ENCODE peak calls at places on chromosomes 16 and 17, in five cellular contexts. One of them, this sample, is unnamed.

GRCh38 chr17:32444301-32445074 is at the start of gene PSMD11:
- DNase-seq in GM23338: peak; percentile 99
- DNase-seq in AG04449: peak; percentile 60
- DNase-seq in psoas muscle: peak; percentile 99
- DNase-seq in effector memory CD4-positive, alpha-beta T cell: peak; percentile 98
- DNase-seq in this sample: peak; percentile 99

GRCh38 chr16:10122546-10122945 is 59.7 kb downstream of the GRIN2A start:
- DNase-seq in AG04449: no peak
- DNase-seq in psoas muscle: no peak
- DNase-seq in GM23338: peak; percentile 48
- DNase-seq in effector memory CD4-positive, alpha-beta T cell: no peak
- DNase-seq in this sample: no peak

GRCh38 chr17:69609495-69610315 is 195.2 kb downstream of the MAP2K6 start:
- DNase-seq in effector memory CD4-positive, alpha-beta T cell: no peak
- DNase-seq in GM23338: peak; percentile 59
- DNase-seq in AG04449: no peak
- DNase-seq in psoas muscle: no peak
- DNase-seq in this sample: peak; percentile 32

GRCh38 chr16:65909310-65910050 is 457.0 kb upstream of the CDH5 start:
- DNase-seq in psoas muscle: no peak
- DNase-seq in GM23338: no peak
- DNase-seq in AG04449: no peak
- DNase-seq in effector memory CD4-positive, alpha-beta T cell: no peak
- DNase-seq in this sample: no peak

GRCh38 chr16:84013787-84014569 is 28.6 kb downstream of the SLC38A8 start:
- DNase-seq in AG04449: no peak
- DNase-seq in psoas muscle: no peak
- DNase-seq in GM23338: peak; percentile 99
- DNase-seq in effector memory CD4-positive, alpha-beta T cell: peak; percentile 26
- DNase-seq in this sample: peak; percentile 97

GRCh38 chr16:10521681-10522274 is 58.6 kb downstream of the EMP2 start:
- DNase-seq in effector memory CD4-positive, alpha-beta T cell: no peak
- DNase-seq in psoas muscle: peak; percentile 63
- DNase-seq in GM23338: peak; percentile 83
- DNase-seq in AG04449: no peak
- DNase-seq in this sample: peak; percentile 74

GRCh38 chr17:43524945-43525575 is 21.1 kb downstream of the ETV4 start:
- DNase-seq in GM23338: no peak
- DNase-seq in psoas muscle: no peak
- DNase-seq in effector memory CD4-positive, alpha-beta T cell: no peak
- DNase-seq in AG04449: no peak
- DNase-seq in this sample: no peak

GRCh38 chr17:11980813-11981212 is 16.5 kb downstream of the ZNF18 start:
- DNase-seq in effector memory CD4-positive, alpha-beta T cell: no peak
- DNase-seq in AG04449: no peak
- DNase-seq in GM23338: peak; percentile 36
- DNase-seq in psoas muscle: no peak
- DNase-seq in this sample: no peak

GRCh38 chr16:53056528-53056881 is 1.7 kb downstream of the CHD9 start:
- DNase-seq in GM23338: no peak
- DNase-seq in effector memory CD4-positive, alpha-beta T cell: no peak
- DNase-seq in psoas muscle: no peak
- DNase-seq in AG04449: no peak
- DNase-seq in this sample: no peak

GRCh38 chr16:53018834-53019416 is 33.8 kb downstream of the CHD9NB start:
- DNase-seq in psoas muscle: no peak
- DNase-seq in effector memory CD4-positive, alpha-beta T cell: no peak
- DNase-seq in GM23338: no peak
- DNase-seq in AG04449: no peak
- DNase-seq in this sample: no peak

GRCh38 chr16:24555346-24555872 is 16.0 kb downstream of the RBBP6 start:
- DNase-seq in effector memory CD4-positive, alpha-beta T cell: no peak
- DNase-seq in AG04449: no peak
- DNase-seq in psoas muscle: no peak
- DNase-seq in GM23338: no peak
- DNase-seq in this sample: no peak

GRCh38 chr16:56246051-56246817 is 54.9 kb downstream of the GNAO1 start:
- DNase-seq in effector memory CD4-positive, alpha-beta T cell: no peak
- DNase-seq in AG04449: peak; percentile 14
- DNase-seq in psoas muscle: no peak
- DNase-seq in GM23338: peak; percentile 23
- DNase-seq in this sample: peak; percentile 43

GRCh38 chr17:75874323-75875181 is 3.8 kb downstream of the TRIM47 start:
- DNase-seq in psoas muscle: no peak
- DNase-seq in GM23338: no peak
- DNase-seq in AG04449: no peak
- DNase-seq in effector memory CD4-positive, alpha-beta T cell: no peak
- DNase-seq in this sample: peak; percentile 50

GRCh38 chr17:6623941-6624340 is 16.6 kb downstream of the KIAA0753 start:
- DNase-seq in GM23338: no peak
- DNase-seq in AG04449: no peak
- DNase-seq in psoas muscle: no peak
- DNase-seq in effector memory CD4-positive, alpha-beta T cell: no peak
- DNase-seq in this sample: no peak

GRCh38 chr16:28098171-28098958 is 34.9 kb upstream of the GSG1L start:
- DNase-seq in psoas muscle: no peak
- DNase-seq in AG04449: no peak
- DNase-seq in GM23338: no peak
- DNase-seq in effector memory CD4-positive, alpha-beta T cell: no peak
- DNase-seq in this sample: peak; percentile 32

GRCh38 chr16:74268372-74268782 is 28.2 kb upstream of the PSMD7 start:
- DNase-seq in effector memory CD4-positive, alpha-beta T cell: no peak
- DNase-seq in GM23338: no peak
- DNase-seq in AG04449: no peak
- DNase-seq in psoas muscle: no peak
- DNase-seq in this sample: no peak

GRCh38 chr17:74846621-74847020 is 13.1 kb downstream of the GRIN2C start:
- DNase-seq in GM23338: no peak
- DNase-seq in AG04449: no peak
- DNase-seq in psoas muscle: no peak
- DNase-seq in effector memory CD4-positive, alpha-beta T cell: no peak
- DNase-seq in this sample: no peak

GRCh38 chr16:47695746-47696145 is 234.6 kb downstream of the PHKB start:
- DNase-seq in psoas muscle: no peak
- DNase-seq in AG04449: no peak
- DNase-seq in effector memory CD4-positive, alpha-beta T cell: no peak
- DNase-seq in GM23338: no peak
- DNase-seq in this sample: no peak

GRCh38 chr16:47694543-47694942 is 233.4 kb downstream of the PHKB start:
- DNase-seq in psoas muscle: no peak
- DNase-seq in AG04449: no peak
- DNase-seq in effector memory CD4-positive, alpha-beta T cell: no peak
- DNase-seq in GM23338: peak; percentile 55
- DNase-seq in this sample: no peak

GRCh38 chr16:47699090-47699489 is 238.0 kb downstream of the PHKB start:
- DNase-seq in effector memory CD4-positive, alpha-beta T cell: no peak
- DNase-seq in psoas muscle: no peak
- DNase-seq in AG04449: no peak
- DNase-seq in GM23338: peak; percentile 29
- DNase-seq in this sample: no peak

DNA sequence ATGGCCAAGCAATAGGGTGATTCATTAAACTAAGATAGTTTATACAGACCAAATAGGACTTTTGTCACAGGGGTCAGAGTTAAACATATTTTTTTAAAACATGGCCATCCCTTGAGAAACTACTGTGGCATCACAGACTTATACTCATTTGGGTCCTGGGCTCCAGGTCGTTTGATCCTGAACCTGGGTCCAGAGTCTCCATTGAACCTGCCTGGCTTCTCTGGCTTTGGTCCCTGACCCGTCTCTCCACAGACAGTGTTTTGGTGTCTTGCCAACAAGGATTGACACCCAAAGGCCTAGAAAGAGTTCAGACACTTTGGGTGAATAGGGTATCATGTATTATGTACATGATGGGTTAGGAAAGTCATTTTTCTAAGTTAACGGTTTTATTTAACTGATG is 236.7 kb downstream of the PHKB start:
- DNase-seq in psoas muscle: no peak
- DNase-seq in AG04449: no peak
- DNase-seq in GM23338: no peak
- DNase-seq in effector memory CD4-positive, alpha-beta T cell: no peak
- DNase-seq in this sample: no peak
- H3K4me3 ChIP-seq in psoas muscle: no peak overlapping the region
- H3K4me3 ChIP-seq in AG04449: no peak overlapping the region
- H3K4me3 ChIP-seq in GM23338: no peak overlapping the region
- H3K4me3 ChIP-seq in effector memory CD4-positive, alpha-beta T cell: no peak overlapping the region
- H3K4me3 ChIP-seq in this sample: no peak overlapping the region

GRCh38 chr16:6558661-6559060 is 774.0 kb upstream of the RBFOX1 start:
- DNase-seq in AG04449: no peak
- DNase-seq in psoas muscle: no peak
- DNase-seq in GM23338: peak; percentile 38
- DNase-seq in effector memory CD4-positive, alpha-beta T cell: no peak
- DNase-seq in this sample: peak; percentile 27

GRCh38 chr16:6562985-6563384 is 769.7 kb upstream of the RBFOX1 start:
- DNase-seq in psoas muscle: no peak
- DNase-seq in GM23338: no peak
- DNase-seq in effector memory CD4-positive, alpha-beta T cell: no peak
- DNase-seq in AG04449: no peak
- DNase-seq in this sample: no peak

DNA sequence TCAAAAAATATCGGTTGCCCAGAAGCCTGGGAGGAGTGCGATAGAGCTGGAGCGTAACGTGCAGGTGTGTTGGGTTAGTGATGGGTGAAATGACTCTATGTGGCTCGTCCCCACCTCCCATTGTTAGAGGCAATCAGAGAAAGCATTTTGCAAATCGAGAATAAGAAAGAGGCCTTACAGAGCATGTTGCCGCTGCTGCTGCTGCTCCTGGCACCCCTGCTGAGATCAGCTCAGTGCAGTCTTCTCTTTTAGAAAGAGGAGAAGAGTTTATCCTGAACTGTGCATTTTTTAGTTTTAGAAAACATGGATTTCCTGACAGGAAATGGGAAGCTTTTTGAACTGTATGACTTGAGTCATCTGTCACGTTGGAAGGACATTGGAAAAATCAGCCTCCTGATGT is 774.5 kb upstream of the RBFOX1 start:
- DNase-seq in GM23338: peak; percentile 72
- DNase-seq in AG04449: no peak
- DNase-seq in effector memory CD4-positive, alpha-beta T cell: no peak
- DNase-seq in psoas muscle: no peak
- DNase-seq in this sample: peak; percentile 49
- H3K4me3 ChIP-seq in GM23338: peak overlapping the region; percentile 28
- H3K4me3 ChIP-seq in AG04449: no peak overlapping the region
- H3K4me3 ChIP-seq in effector memory CD4-positive, alpha-beta T cell: no peak overlapping the region
- H3K4me3 ChIP-seq in psoas muscle: no peak overlapping the region
- H3K4me3 ChIP-seq in this sample: no peak overlapping the region

GRCh38 chr16:80148826-80149225 is 392.0 kb upstream of the DYNLRB2 start:
- DNase-seq in psoas muscle: no peak
- DNase-seq in effector memory CD4-positive, alpha-beta T cell: no peak
- DNase-seq in AG04449: no peak
- DNase-seq in GM23338: no peak
- DNase-seq in this sample: no peak

GRCh38 chr16:80142276-80142675 is 398.5 kb upstream of the DYNLRB2 start:
- DNase-seq in psoas muscle: no peak
- DNase-seq in AG04449: no peak
- DNase-seq in GM23338: no peak
- DNase-seq in effector memory CD4-positive, alpha-beta T cell: no peak
- DNase-seq in this sample: no peak

GRCh38 chr16:80142940-80143339 is 397.9 kb upstream of the DYNLRB2 start:
- DNase-seq in AG04449: no peak
- DNase-seq in psoas muscle: no peak
- DNase-seq in effector memory CD4-positive, alpha-beta T cell: no peak
- DNase-seq in GM23338: no peak
- DNase-seq in this sample: no peak

GRCh38 chr16:80147021-80147680 is 393.6 kb upstream of the DYNLRB2 start:
- DNase-seq in GM23338: no peak
- DNase-seq in AG04449: no peak
- DNase-seq in psoas muscle: no peak
- DNase-seq in effector memory CD4-positive, alpha-beta T cell: no peak
- DNase-seq in this sample: no peak

DNA sequence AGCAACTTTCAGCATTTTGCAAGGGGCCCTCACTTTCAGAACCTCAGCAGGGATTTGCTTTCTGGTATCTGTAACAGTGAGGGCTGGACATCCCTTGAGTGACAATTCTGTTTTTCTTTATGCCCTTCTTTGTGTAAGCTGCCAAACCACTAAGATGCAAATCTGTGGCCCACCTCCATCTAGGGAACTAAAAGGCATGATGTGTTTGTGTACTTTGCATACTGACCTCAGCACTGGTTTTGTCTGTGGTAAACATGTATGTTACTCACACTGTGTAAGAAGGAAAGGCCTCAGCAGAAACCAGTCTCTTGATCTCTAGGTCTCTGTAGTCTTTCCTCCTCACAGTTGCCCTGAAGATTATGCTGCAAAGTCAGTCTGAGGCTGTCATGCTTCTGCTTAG is 396.6 kb upstream of the DYNLRB2 start:
- DNase-seq in AG04449: no peak
- DNase-seq in GM23338: no peak
- DNase-seq in effector memory CD4-positive, alpha-beta T cell: no peak
- DNase-seq in psoas muscle: no peak
- DNase-seq in this sample: no peak
- H3K4me3 ChIP-seq in AG04449: no peak overlapping the region
- H3K4me3 ChIP-seq in GM23338: no peak overlapping the region
- H3K4me3 ChIP-seq in effector memory CD4-positive, alpha-beta T cell: no peak overlapping the region
- H3K4me3 ChIP-seq in psoas muscle: no peak overlapping the region
- H3K4me3 ChIP-seq in this sample: no peak overlapping the region

GRCh38 chr16:2158262-2158638 is 2.7 kb downstream of the TRAF7 start:
- DNase-seq in AG04449: no peak
- DNase-seq in GM23338: no peak
- DNase-seq in effector memory CD4-positive, alpha-beta T cell: no peak
- DNase-seq in psoas muscle: no peak
- DNase-seq in this sample: no peak

GRCh38 chr16:2159052-2159838 is 3.7 kb downstream of the TRAF7 start:
- DNase-seq in AG04449: no peak
- DNase-seq in psoas muscle: peak; percentile 75
- DNase-seq in GM23338: no peak
- DNase-seq in effector memory CD4-positive, alpha-beta T cell: no peak
- DNase-seq in this sample: no peak

GRCh38 chr16:2156849-2157224 is 1.3 kb downstream of the TRAF7 start:
- DNase-seq in AG04449: no peak
- DNase-seq in psoas muscle: no peak
- DNase-seq in GM23338: peak; percentile 0
- DNase-seq in effector memory CD4-positive, alpha-beta T cell: no peak
- DNase-seq in this sample: no peak

GRCh38 chr16:2156025-2156848 is 655 bp downstream of the TRAF7 start:
- DNase-seq in GM23338: peak; percentile 56
- DNase-seq in AG04449: no peak
- DNase-seq in effector memory CD4-positive, alpha-beta T cell: no peak
- DNase-seq in psoas muscle: no peak
- DNase-seq in this sample: no peak

DNA sequence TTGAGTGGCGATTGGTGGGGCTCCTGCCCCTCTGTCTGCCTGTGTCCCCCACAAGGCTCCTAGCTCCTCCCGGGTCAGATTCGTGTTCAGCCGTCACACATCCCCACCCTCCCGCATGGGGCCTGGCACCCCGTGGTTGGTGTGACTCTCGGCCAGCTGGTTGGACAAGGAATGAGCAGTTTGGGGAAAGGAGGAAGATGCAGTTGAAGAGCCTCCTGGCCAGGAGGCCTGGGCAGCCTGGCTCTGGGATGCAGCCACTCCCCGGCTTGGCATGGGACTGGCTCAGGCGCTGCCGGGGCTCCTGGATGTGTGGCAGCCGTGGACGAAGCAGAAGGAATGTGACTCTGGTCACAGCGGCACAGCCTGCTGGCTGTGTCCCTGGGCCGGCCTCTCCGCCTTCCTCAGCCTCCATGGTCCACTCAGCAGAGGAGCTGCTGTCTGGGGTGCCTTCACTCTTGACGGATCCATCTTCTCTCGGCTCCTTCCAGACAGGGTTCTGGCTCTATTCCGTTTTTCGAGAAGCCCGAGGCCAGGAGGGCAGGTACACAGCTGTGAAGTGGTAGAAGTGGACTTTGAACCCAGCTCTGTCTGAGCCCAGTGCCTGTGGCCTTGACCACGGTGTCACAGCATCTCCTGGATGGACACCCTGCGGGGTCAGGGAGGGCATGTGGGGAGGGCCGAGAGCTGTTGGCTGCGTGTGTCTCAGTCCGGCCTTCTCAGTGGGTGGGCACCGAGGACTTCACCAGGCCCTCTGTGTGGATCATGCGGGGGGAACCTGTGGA is 2.1 kb downstream of the TRAF7 start:
- DNase-seq in psoas muscle: no peak
- DNase-seq in effector memory CD4-positive, alpha-beta T cell: no peak
- DNase-seq in AG04449: no peak
- DNase-seq in GM23338: no peak
- DNase-seq in this sample: no peak
- H3K4me3 ChIP-seq in psoas muscle: peak overlapping the region; percentile 80
- H3K4me3 ChIP-seq in effector memory CD4-positive, alpha-beta T cell: no peak overlapping the region
- H3K4me3 ChIP-seq in AG04449: peak overlapping the region; percentile 12
- H3K4me3 ChIP-seq in GM23338: peak overlapping the region; percentile 99
- H3K4me3 ChIP-seq in this sample: no peak overlapping the region

This sample was measured in H7.